ENCODE peak calls at places on chromosomes 1 and 21, in five cellular contexts. One of them, this sample, is unnamed.

GRCh38 chr1:86522230-86522629 is 24.6 kb upstream of the CLCA4 start:
- DNase-seq in A549: no peak
- DNase-seq in GM23338: no peak
- DNase-seq in K562: no peak
- DNase-seq in HCT116: no peak
- DNase-seq in this sample: no peak

GRCh38 chr1:81371864-81372263 is 428.9 kb upstream of the ADGRL2 start:
- DNase-seq in GM23338: no peak
- DNase-seq in K562: no peak
- DNase-seq in A549: no peak
- DNase-seq in HCT116: no peak
- DNase-seq in this sample: no peak

GRCh38 chr21:16407403-16408279 is 677.9 kb downstream of the USP25 start:
- DNase-seq in K562: no peak
- DNase-seq in A549: no peak
- DNase-seq in HCT116: no peak
- DNase-seq in GM23338: no peak
- DNase-seq in this sample: no peak

GRCh38 chr1:201229095-201229494 is 38.5 kb downstream of the IGFN1 start:
- DNase-seq in HCT116: no peak
- DNase-seq in GM23338: no peak
- DNase-seq in K562: no peak
- DNase-seq in A549: no peak
- DNase-seq in this sample: no peak

GRCh38 chr21:33360871-33361602 is 36.3 kb downstream of the IFNAR1 start:
- DNase-seq in HCT116: no peak
- DNase-seq in K562: peak; percentile 87
- DNase-seq in GM23338: peak; percentile 90
- DNase-seq in A549: peak; percentile 70
- DNase-seq in this sample: peak; percentile 67

GRCh38 chr1:227234998-227235405 is 83.3 kb downstream of the CDC42BPA start:
- DNase-seq in K562: peak; percentile 86
- DNase-seq in HCT116: peak; percentile 63
- DNase-seq in A549: peak; percentile 62
- DNase-seq in GM23338: peak; percentile 63
- DNase-seq in this sample: peak; percentile 12

GRCh38 chr21:16624468-16625102 is 888.3 kb upstream of the CXADR start:
- DNase-seq in HCT116: no peak
- DNase-seq in K562: no peak
- DNase-seq in A549: no peak
- DNase-seq in GM23338: no peak
- DNase-seq in this sample: no peak

GRCh38 chr1:154468480-154469240 is 33.4 kb upstream of the TDRD10 start:
- DNase-seq in A549: no peak
- DNase-seq in K562: no peak
- DNase-seq in GM23338: no peak
- DNase-seq in HCT116: no peak
- DNase-seq in this sample: no peak

GRCh38 chr1:13469343-13469742 is 44.5 kb downstream of the LRRC38 start:
- DNase-seq in GM23338: peak; percentile 48
- DNase-seq in K562: peak; percentile 19
- DNase-seq in HCT116: no peak
- DNase-seq in A549: peak; percentile 10
- DNase-seq in this sample: no peak

GRCh38 chr1:226061793-226062557 is 541 bp upstream of the H3-3A start:
- DNase-seq in HCT116: no peak
- DNase-seq in A549: peak; percentile 90
- DNase-seq in K562: peak; percentile 95
- DNase-seq in GM23338: peak; percentile 86
- DNase-seq in this sample: no peak

GRCh38 chr1:3441449-3441848 is 13.0 kb upstream of the ARHGEF16 start:
- DNase-seq in HCT116: no peak
- DNase-seq in K562: no peak
- DNase-seq in GM23338: no peak
- DNase-seq in A549: no peak
- DNase-seq in this sample: no peak

GRCh38 chr1:39391741-39392679 is 99.4 kb upstream of the BMP8A start:
- DNase-seq in A549: peak; percentile 74
- DNase-seq in K562: peak; percentile 78
- DNase-seq in HCT116: no peak
- DNase-seq in GM23338: peak; percentile 37
- DNase-seq in this sample: peak; percentile 82

GRCh38 chr1:87045757-87046422 is 131.5 kb downstream of the HS2ST1 start:
- DNase-seq in GM23338: no peak
- DNase-seq in HCT116: no peak
- DNase-seq in K562: no peak
- DNase-seq in A549: no peak
- DNase-seq in this sample: no peak

GRCh38 chr1:155083865-155084721 is 5.5 kb downstream of the EFNA3 start:
- DNase-seq in K562: no peak
- DNase-seq in A549: no peak
- DNase-seq in GM23338: no peak
- DNase-seq in HCT116: no peak
- DNase-seq in this sample: no peak

GRCh38 chr1:21333824-21334213 is 43.6 kb upstream of the ECE1 start:
- DNase-seq in K562: no peak
- DNase-seq in A549: no peak
- DNase-seq in HCT116: no peak
- DNase-seq in GM23338: no peak
- DNase-seq in this sample: no peak

GRCh38 chr1:10114746-10115145 is 82.0 kb downstream of the UBE4B start:
- DNase-seq in GM23338: no peak
- DNase-seq in HCT116: no peak
- DNase-seq in K562: no peak
- DNase-seq in A549: no peak
- DNase-seq in this sample: no peak

GRCh38 chr1:157274698-157275534 is 136.7 kb upstream of the ETV3 start:
- DNase-seq in HCT116: no peak
- DNase-seq in K562: peak; percentile 66
- DNase-seq in GM23338: no peak
- DNase-seq in A549: no peak
- DNase-seq in this sample: no peak

GRCh38 chr1:204110894-204111633 is 38.1 kb downstream of the SOX13 start:
- DNase-seq in A549: no peak
- DNase-seq in K562: no peak
- DNase-seq in HCT116: no peak
- DNase-seq in GM23338: peak; percentile 60
- DNase-seq in this sample: no peak

GRCh38 chr21:26449161-26449560 is 123.9 kb downstream of the CYYR1 start:
- DNase-seq in GM23338: no peak
- DNase-seq in HCT116: no peak
- DNase-seq in K562: no peak
- DNase-seq in A549: no peak
- DNase-seq in this sample: no peak

GRCh38 chr21:45109831-45110492 is 35.6 kb downstream of the ADARB1 start:
- DNase-seq in A549: no peak
- DNase-seq in HCT116: no peak
- DNase-seq in K562: peak; percentile 50
- DNase-seq in GM23338: no peak
- DNase-seq in this sample: no peak

GRCh38 chr1:64691631-64692030 is 53.2 kb upstream of the RAVER2 start:
- DNase-seq in GM23338: peak; percentile 24
- DNase-seq in A549: no peak
- DNase-seq in HCT116: no peak
- DNase-seq in K562: no peak
- DNase-seq in this sample: no peak

GRCh38 chr1:240190881-240191385 is 99.2 kb downstream of the FMN2 start:
- DNase-seq in K562: no peak
- DNase-seq in A549: peak; percentile 63
- DNase-seq in HCT116: no peak
- DNase-seq in GM23338: peak; percentile 55
- DNase-seq in this sample: no peak

GRCh38 chr1:20426923-20427322 is 59.1 kb downstream of the CAMK2N1 start:
- DNase-seq in K562: no peak
- DNase-seq in GM23338: no peak
- DNase-seq in HCT116: no peak
- DNase-seq in A549: peak; percentile 22
- DNase-seq in this sample: no peak

GRCh38 chr1:201326710-201327109 is 43.4 kb downstream of the PKP1 start:
- DNase-seq in A549: no peak
- DNase-seq in HCT116: no peak
- DNase-seq in K562: no peak
- DNase-seq in GM23338: no peak
- DNase-seq in this sample: no peak

GRCh38 chr1:48683878-48684277 is 92.8 kb downstream of the BEND5 start:
- DNase-seq in K562: no peak
- DNase-seq in HCT116: no peak
- DNase-seq in GM23338: no peak
- DNase-seq in A549: no peak
- DNase-seq in this sample: no peak
- TF ChIP-seq REST in K562: no peak
- TF ChIP-seq REST in HCT116: no peak
- TF ChIP-seq REST in GM23338: no peak
- TF ChIP-seq REST in A549: no peak
- TF ChIP-seq REST in this sample: no peak

GRCh38 chr1:193187114-193187513 is 701 bp upstream of the B3GALT2 start:
- DNase-seq in GM23338: no peak
- DNase-seq in K562: no peak
- DNase-seq in A549: no peak
- DNase-seq in HCT116: no peak
- DNase-seq in this sample: no peak
- TF ChIP-seq REST in GM23338: no peak
- TF ChIP-seq REST in K562: no peak
- TF ChIP-seq REST in A549: no peak
- TF ChIP-seq REST in HCT116: no peak
- TF ChIP-seq REST in this sample: no peak

GRCh38 chr1:233079586-233079985 is 129.2 kb downstream of the NTPCR start:
- DNase-seq in K562: no peak
- DNase-seq in HCT116: no peak
- DNase-seq in GM23338: peak; percentile 9
- DNase-seq in A549: no peak
- DNase-seq in this sample: no peak

GRCh38 chr1:233080286-233080685 is 129.9 kb downstream of the NTPCR start:
- DNase-seq in K562: no peak
- DNase-seq in A549: no peak
- DNase-seq in HCT116: no peak
- DNase-seq in GM23338: no peak
- DNase-seq in this sample: no peak

GRCh38 chr1:233075045-233075444 is 124.6 kb downstream of the NTPCR start:
- DNase-seq in GM23338: no peak
- DNase-seq in A549: peak; percentile 24
- DNase-seq in K562: no peak
- DNase-seq in HCT116: no peak
- DNase-seq in this sample: no peak
- TF ChIP-seq REST in GM23338: no peak
- TF ChIP-seq REST in A549: no peak
- TF ChIP-seq REST in K562: no peak
- TF ChIP-seq REST in HCT116: no peak
- TF ChIP-seq REST in this sample: no peak

GRCh38 chr1:215590779-215591491 is 23.8 kb downstream of the KCTD3 start:
- DNase-seq in A549: no peak
- DNase-seq in HCT116: no peak
- DNase-seq in GM23338: no peak
- DNase-seq in K562: no peak
- DNase-seq in this sample: no peak

GRCh38 chr1:215599418-215599817 is 32.3 kb downstream of the KCTD3 start:
- DNase-seq in K562: peak; percentile 12
- DNase-seq in HCT116: no peak
- DNase-seq in GM23338: peak; percentile 10
- DNase-seq in A549: no peak
- DNase-seq in this sample: no peak

GRCh38 chr1:215595231-215595630 is 28.1 kb downstream of the KCTD3 start:
- DNase-seq in GM23338: no peak
- DNase-seq in K562: no peak
- DNase-seq in A549: no peak
- DNase-seq in HCT116: peak; percentile 8
- DNase-seq in this sample: no peak

GRCh38 chr1:215597961-215598360 is 30.9 kb downstream of the KCTD3 start:
- DNase-seq in A549: no peak
- DNase-seq in GM23338: no peak
- DNase-seq in HCT116: no peak
- DNase-seq in K562: no peak
- DNase-seq in this sample: no peak

DNA sequence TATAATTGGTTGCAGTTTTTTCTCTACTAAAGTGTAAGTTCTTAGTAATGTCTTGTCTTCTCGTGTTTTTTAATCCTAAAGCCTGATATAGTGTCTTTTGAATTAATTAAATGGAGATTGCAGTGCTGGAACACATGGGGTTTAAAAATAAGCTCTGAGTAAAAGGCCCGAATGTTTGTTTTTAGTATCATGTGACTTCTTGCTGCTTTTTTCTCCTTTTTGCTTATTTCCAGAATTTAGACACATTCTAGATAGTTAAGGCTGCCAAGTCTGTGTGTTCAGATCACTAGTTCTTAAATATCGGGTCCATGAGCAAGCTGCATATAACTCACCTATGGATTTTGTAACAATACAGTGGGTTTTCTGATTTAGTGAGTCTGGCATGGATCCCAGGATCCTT is 27.5 kb downstream of the KCTD3 start:
- DNase-seq in GM23338: no peak
- DNase-seq in A549: no peak
- DNase-seq in HCT116: no peak
- DNase-seq in K562: no peak
- DNase-seq in this sample: no peak
- TF ChIP-seq REST in GM23338: no peak
- TF ChIP-seq REST in A549: no peak
- TF ChIP-seq REST in HCT116: no peak
- TF ChIP-seq REST in K562: no peak
- TF ChIP-seq REST in this sample: no peak

DNA sequence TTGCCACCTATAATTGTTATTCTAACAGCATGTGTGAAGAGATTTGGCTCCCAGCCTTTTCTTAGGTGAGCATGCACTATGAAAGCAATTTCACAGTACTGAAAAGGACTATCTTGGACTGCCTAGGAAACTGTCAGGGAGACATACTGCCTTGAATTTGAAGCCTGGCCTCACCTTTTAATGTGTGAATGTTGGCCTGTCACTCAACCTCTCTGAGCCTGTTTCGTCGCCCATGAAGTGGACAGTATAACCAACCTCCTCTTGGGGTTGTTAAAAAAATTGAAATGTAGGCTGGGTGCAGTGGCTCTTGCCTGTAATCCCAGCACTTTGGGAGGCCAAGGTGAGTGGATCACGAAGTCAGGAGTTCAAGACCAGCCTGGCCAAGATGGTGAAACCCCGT is 20.4 kb upstream of the POU2F1 start:
- DNase-seq in A549: no peak
- DNase-seq in HCT116: no peak
- DNase-seq in GM23338: no peak
- DNase-seq in K562: no peak
- DNase-seq in this sample: no peak
- TF ChIP-seq REST in A549: no peak
- TF ChIP-seq REST in HCT116: no peak
- TF ChIP-seq REST in GM23338: no peak
- TF ChIP-seq REST in K562: no peak
- TF ChIP-seq REST in this sample: no peak

This sample was measured in Panc1.